ENCODE peak calls at places on chromosomes 2 and 18, in five cellular contexts. R is EL, G is GM04503, N is fibroblast of pulmonary artery, X is RWPE1. A is an unnamed sample.

GRCh38 chr18:13218376-13219011 is at the start of gene LDLRAD4:
- DNase-seq in X (no peak), N (no peak), R (no peak), G (no peak), A (no peak)

GRCh38 chr2:70643715-70644114 is 90.1 kb upstream of the TGFA start:
- DNase-seq in N (no peak), G (no peak), R (peak), X (peak), A (peak)

GRCh38 chr18:45539383-45539960 is 75.8 kb upstream of the SLC14A2 start:
- DNase-seq in G (no peak), X (no peak), R (no peak), N (no peak), A (no peak)

GRCh38 chr2:96116879-96117533 is 635 bp upstream of the ADRA2B start:
- DNase-seq in G (no peak), N (peak), X (peak), R (peak), A (peak)

GRCh38 chr2:20642026-20642971 is 8.6 kb downstream of the HS1BP3 start:
- DNase-seq in R (peak), N (peak), X (peak), G (no peak), A (peak)

GRCh38 chr18:46458472-46458871 is 198.5 kb downstream of the LOXHD1 start:
- DNase-seq in N (no peak), X (no peak), G (no peak), R (no peak), A (no peak)

GRCh38 chr2:20900052-20900636 is 77.2 kb upstream of the LDAH start:
- DNase-seq in X (no peak), N (no peak), G (no peak), R (no peak), A (no peak)

GRCh38 chr2:164495491-164496223 is 125.6 kb downstream of the GRB14 start:
- DNase-seq in X (peak), R (peak), N (peak), G (peak), A (peak)

GRCh38 chr2:151049746-151050145 is 211.9 kb downstream of the RBM43 start:
- DNase-seq in R (peak), G (no peak), X (peak), N (peak), A (peak)

GRCh38 chr2:54942373-54942772 is 107.9 kb downstream of the RTN4 start:
- DNase-seq in X (no peak), N (no peak), G (no peak), R (no peak), A (no peak)

GRCh38 chr2:110770696-110771425 is 38.5 kb downstream of the ACOXL start:
- DNase-seq in N (peak), X (peak), G (peak), R (peak), A (peak)

GRCh38 chr18:3100498-3101132 is 87.7 kb upstream of the LPIN2 start:
- DNase-seq in G (no peak), N (no peak), R (no peak), X (no peak), A (no peak)

GRCh38 chr2:175811966-175812365 is 190.1 kb downstream of the LNPK start:
- DNase-seq in R (no peak), N (no peak), X (no peak), G (no peak), A (no peak)

GRCh38 chr2:185899364-185899763 is 160.8 kb downstream of the FSIP2 start:
- DNase-seq in R (no peak), G (no peak), X (no peak), N (no peak), A (no peak)

GRCh38 chr18:73688851-73689659 is 458.6 kb downstream of the FBXO15 start:
- DNase-seq in G (peak), R (peak), N (peak), X (peak), A (peak)

GRCh38 chr2:235113854-235114253 is 162.0 kb downstream of the SH3BP4 start:
- DNase-seq in G (no peak), N (no peak), X (no peak), R (no peak), A (no peak)

GRCh38 chr2:239730897-239731296 is 294.2 kb downstream of the NDUFA10 start:
- DNase-seq in X (no peak), G (no peak), R (no peak), N (no peak), A (no peak)